ENCODE peak calls at places on chromosome 9, in four cellular contexts. A, Q, X and T are unnamed samples.

GRCh38 chr9:108536836-108537601 is 318.8 kb downstream of the ACTL7B start:
- DNase-seq in A (no peak), Q (no peak), X (no peak), T (no peak)

GRCh38 chr9:26170224-26170623 is 492.0 kb upstream of the TUSC1 start:
- DNase-seq in A (no peak), Q (no peak), X (no peak), T (no peak)

GRCh38 chr9:98502976-98503325 is 205.8 kb downstream of the GABBR2 start:
- DNase-seq in A (no peak), Q (no peak), X (no peak), T (no peak)

GRCh38 chr9:101479337-101480045 is 43.9 kb upstream of the ALDOB start:
- DNase-seq in A (peak; percentile 45), Q (no peak), X (no peak), T (no peak)

GRCh38 chr9:93645921-93646639 is 69.7 kb downstream of the PHF2 start:
- DNase-seq in A (no peak), Q (no peak), X (peak; percentile 52), T (no peak)

GRCh38 chr9:93304574-93305496 is 120.9 kb downstream of the WNK2 start:
- DNase-seq in A (peak; percentile 68), Q (peak; percentile 70), X (peak; percentile 81), T (peak; percentile 47)

GRCh38 chr9:116144038-116144437 is 9.6 kb upstream of the PAPPA start:
- DNase-seq in A (no peak), Q (no peak), X (no peak), T (no peak)

GRCh38 chr9:125829743-125830142 is 82.6 kb downstream of the PBX3 start:
- DNase-seq in A (no peak), Q (no peak), X (no peak), T (peak; percentile 1)

GRCh38 chr9:126218726-126219125 is 107.9 kb upstream of the MVB12B start:
- DNase-seq in A (no peak), Q (no peak), X (no peak), T (no peak)

GRCh38 chr9:109908459-109909390 is 128.7 kb downstream of the PALM2AKAP2 start:
- DNase-seq in A (no peak), Q (no peak), X (no peak), T (peak; percentile 60)

GRCh38 chr9:126693428-126693931 is 79.8 kb downstream of the LMX1B start:
- DNase-seq in A (no peak), Q (no peak), X (peak; percentile 58), T (no peak)

GRCh38 chr9:86487222-86487841 is 133.1 kb upstream of the TUT7 start:
- DNase-seq in A (no peak), Q (no peak), X (no peak), T (no peak)

GRCh38 chr9:88753691-88754367 is 218.9 kb downstream of the NXNL2 start:
- DNase-seq in A (no peak), Q (no peak), X (peak; percentile 74), T (no peak)

GRCh38 chr9:99720455-99721050 is 101.1 kb upstream of the NR4A3 start:
- DNase-seq in A (no peak), Q (no peak), X (no peak), T (no peak)

GRCh38 chr9:107587175-107587963 is 97.8 kb upstream of the KLF4 start:
- DNase-seq in A (peak; percentile 42), Q (no peak), X (no peak), T (peak; percentile 17)

GRCh38 chr9:113026200-113026599 is 14.2 kb upstream of the ZNF883 start:
- DNase-seq in A (no peak), Q (no peak), X (no peak), T (no peak)
- H3K9me3 ChIP-seq in A (no peaks in the 10 kb centered on the region), Q (peaks cover 7% of the 10 kb centered on the region), X (peaks cover 18% of the 10 kb centered on the region), T (peaks cover 4% of the 10 kb centered on the region)

DNA sequence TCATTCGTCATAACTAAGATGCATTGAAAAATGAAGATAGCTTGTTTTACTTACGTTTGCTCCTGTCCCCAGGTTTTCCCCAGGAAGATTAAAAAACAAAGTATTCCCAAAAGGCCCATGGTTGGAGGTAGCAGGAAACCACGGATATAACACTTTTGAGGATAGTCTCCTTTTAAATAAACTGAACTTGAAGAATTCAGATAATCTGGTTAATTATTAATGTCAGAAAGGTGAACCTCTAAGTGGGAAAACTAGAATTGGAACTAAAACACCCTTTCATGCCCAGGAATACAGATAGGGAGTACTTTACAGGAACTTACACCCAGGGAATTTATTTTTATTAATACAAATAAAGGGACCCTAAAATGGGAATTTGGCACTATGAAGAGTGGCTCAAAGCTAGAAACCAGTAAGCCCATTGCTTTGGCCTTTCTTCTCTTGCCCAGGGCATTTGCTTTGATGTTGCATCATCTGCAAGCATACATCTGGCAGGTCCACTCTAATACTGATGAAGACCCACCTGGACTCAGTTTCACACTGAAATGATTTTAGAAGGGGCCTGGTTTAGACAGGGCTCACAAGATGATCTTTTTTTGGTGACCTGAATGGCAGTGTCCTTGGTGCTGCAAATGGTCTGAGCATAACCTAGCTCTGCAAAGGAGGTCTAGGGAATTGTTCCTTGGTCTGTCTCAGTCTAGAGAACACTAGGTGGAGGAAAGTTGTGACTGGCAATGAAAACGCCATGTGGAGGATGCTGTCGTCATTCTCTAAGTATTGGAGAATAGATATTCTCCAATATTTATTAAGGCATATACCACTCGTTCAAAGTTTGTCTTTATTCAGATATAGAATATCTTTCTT is at the start of gene C5:
- DNase-seq in A (no peak), Q (no peak), X (no peak), T (no peak)
- H3K4me3 ChIP-seq in A (no peak within 1 kb of the TSS), Q (no peak within 1 kb of the TSS), X (no peak within 1 kb of the TSS), T (no peak within 1 kb of the TSS)

GRCh38 chr9:17160327-17160726 is 25.5 kb downstream of the CNTLN start:
- DNase-seq in A (no peak), Q (no peak), X (no peak), T (no peak)

DNA sequence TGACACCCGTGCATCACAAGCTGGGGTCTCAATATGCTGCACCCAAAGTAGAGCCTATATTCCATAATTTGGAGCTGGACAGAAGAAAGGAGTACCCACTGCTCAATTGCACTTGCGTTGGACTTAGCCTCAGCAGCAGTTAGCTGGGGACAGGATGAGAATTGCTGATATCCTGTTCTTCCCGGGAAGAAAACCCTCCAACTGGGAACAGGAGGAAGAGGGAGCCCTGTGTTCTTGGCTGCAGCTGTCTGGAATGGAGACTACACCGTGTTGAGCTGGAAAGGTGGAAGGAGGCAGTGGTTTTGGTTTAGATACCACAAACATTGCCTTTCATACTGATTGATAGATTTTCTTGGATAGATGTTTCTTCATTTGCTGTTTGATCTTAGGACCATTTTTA is 24.6 kb downstream of the CNTLN start:
- DNase-seq in A (no peak), Q (no peak), X (no peak), T (no peak)
- H3K36me3 ChIP-seq in A (no peaks in the 10 kb centered on the region), Q (no peaks in the 10 kb centered on the region), X (peaks cover 10% of the 10 kb centered on the region), T (peaks cover 3% of the 10 kb centered on the region)

DNA sequence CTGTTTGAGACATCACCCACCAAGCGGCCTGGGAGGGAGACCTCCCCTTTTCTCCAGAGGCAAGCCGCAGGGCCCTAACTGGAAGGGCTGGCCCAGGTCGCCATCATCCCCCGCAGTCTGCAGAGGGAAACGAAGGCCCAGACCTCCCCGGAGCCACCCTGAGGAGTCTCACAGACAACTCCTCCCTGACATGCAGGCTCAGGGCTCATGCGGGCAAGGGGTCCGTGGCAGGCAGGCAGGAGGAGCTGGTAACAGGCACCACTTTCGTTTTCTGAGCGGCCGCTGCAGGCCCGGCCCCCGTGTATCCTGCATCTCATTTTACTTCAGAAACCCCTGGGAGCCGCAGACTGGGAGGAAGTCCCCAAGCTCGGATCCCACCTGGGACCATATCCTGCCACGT is 192.0 kb upstream of the PPP1R26 start:
- DNase-seq in A (no peak), Q (no peak), X (no peak), T (no peak)
- H3K9me3 ChIP-seq in A (no peaks in the 10 kb centered on the region), Q (no peaks in the 10 kb centered on the region), X (no peaks in the 10 kb centered on the region), T (no peaks in the 10 kb centered on the region)

GRCh38 chr9:68872026-68872501 is 141.8 kb downstream of the PRKACG start:
- DNase-seq in A (peak; percentile 47), Q (no peak), X (no peak), T (no peak)
- H3K4me3 ChIP-seq in A (no peak overlapping the region), Q (no peak overlapping the region), X (no peak overlapping the region), T (no peak overlapping the region)

GRCh38 chr9:120534266-120534665 is 45.7 kb downstream of the CDK5RAP2 start:
- DNase-seq in A (no peak), Q (no peak), X (no peak), T (no peak)
- H3K36me3 ChIP-seq in A (peaks cover 10% of the 10 kb centered on the region), Q (no peaks in the 10 kb centered on the region), X (peaks cover 88% of the 10 kb centered on the region), T (peaks cover 64% of the 10 kb centered on the region)

GRCh38 chr9:137947012-137947411 is 69.4 kb downstream of the CACNA1B start:
- DNase-seq in A (no peak), Q (no peak), X (no peak), T (no peak)

GRCh38 chr9:137949260-137949659 is 71.7 kb downstream of the CACNA1B start:
- DNase-seq in A (no peak), Q (no peak), X (no peak), T (no peak)

GRCh38 chr9:137945581-137945980 is 68.0 kb downstream of the CACNA1B start:
- DNase-seq in A (no peak), Q (no peak), X (no peak), T (no peak)

GRCh38 chr9:137948642-137949041 is 71.1 kb downstream of the CACNA1B start:
- DNase-seq in A (no peak), Q (no peak), X (no peak), T (no peak)

GRCh38 chr9:137943655-137944054 is 66.1 kb downstream of the CACNA1B start:
- DNase-seq in A (no peak), Q (no peak), X (no peak), T (no peak)
- H3K9me3 ChIP-seq in A (no peaks in the 10 kb centered on the region), Q (no peaks in the 10 kb centered on the region), X (no peaks in the 10 kb centered on the region), T (peaks cover 10% of the 10 kb centered on the region)

DNA sequence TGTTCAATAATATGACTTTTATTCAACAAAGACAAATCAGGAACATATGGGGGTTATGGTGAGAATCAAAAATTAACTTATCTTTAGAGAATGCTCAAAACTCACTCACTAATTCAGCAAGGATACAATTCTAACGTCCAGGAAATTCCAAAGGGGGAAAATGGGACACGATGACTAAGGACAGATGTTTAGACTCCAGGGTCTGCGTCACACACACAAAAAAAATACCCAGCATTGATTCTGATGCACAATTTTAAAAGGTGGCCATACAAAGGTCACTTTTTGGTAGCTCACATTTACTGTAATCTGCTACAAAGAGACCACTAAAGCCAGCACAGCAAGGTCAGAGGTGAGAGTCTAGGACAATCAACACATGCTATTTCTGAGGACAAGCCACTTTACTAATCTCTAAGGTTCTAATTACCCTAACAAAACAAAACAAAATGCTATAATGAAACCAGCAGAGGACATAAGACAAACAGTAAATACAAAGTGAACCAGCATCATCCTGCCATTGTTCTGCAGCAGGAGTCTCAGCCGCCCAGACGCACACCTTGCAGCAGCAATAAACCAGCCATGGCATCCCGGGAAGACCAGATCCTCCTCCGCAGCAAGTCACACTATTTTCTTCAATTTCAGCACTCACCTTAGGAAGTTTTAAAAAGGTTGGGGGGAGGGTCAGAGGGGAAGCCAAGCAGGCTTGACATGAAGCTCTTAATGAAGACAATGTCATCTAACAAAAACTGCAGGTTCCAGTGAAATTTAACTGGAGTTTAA is 57.8 kb downstream of the TTC39B start:
- DNase-seq in A (no peak), Q (no peak), X (no peak), T (no peak)
- H3K4me3 ChIP-seq in A (no peak overlapping the region), Q (no peak overlapping the region), X (no peak overlapping the region), T (no peak overlapping the region)